ENCODE peak calls at places on chromosomes 7 and 10, in seven cellular contexts. T is fibroblast of the aortic adventitia, V is dorsolateral prefrontal cortex, W is fibroblast of pulmonary artery, X is tibial artery, Z is AG10803, N is thoracic aorta. G is an unnamed sample.

GRCh38 chr7:66082886-66083415 is 7.3 kb downstream of the ASL start:
- DNase-seq in T (no peak), V (no peak), W (no peak), X (no peak), Z (no peak), N (no peak), G (no peak)

GRCh38 chr10:77638766-77639101 is 1.1 kb upstream of the KCNMA1 start:
- DNase-seq in T (no peak), V (no peak), W (no peak), X (no peak), Z (no peak), N (no peak), G (no peak)

GRCh38 chr10:79239275-79239779 is 107.9 kb upstream of the PPIF start:
- DNase-seq in T (peak), V (peak), W (no peak), X (peak), Z (no peak), N (no peak), G (peak)

GRCh38 chr7:55556031-55556430 is 16.3 kb downstream of the VOPP1 start:
- DNase-seq in T (no peak), V (no peak), W (no peak), X (no peak), Z (no peak), N (no peak), G (no peak)

GRCh38 chr10:75817224-75817623 is 385.8 kb downstream of the LRMDA start:
- DNase-seq in T (no peak), V (no peak), W (no peak), X (no peak), Z (no peak), N (no peak), G (no peak)

GRCh38 chr10:45383682-45384320 is 9.8 kb downstream of the ALOX5 start:
- DNase-seq in T (no peak), V (no peak), W (no peak), X (no peak), Z (no peak), N (no peak), G (no peak)

GRCh38 chr7:3399858-3400257 is 98.8 kb downstream of the SDK1 start:
- DNase-seq in T (peak), V (no peak), W (peak), X (no peak), Z (no peak), N (no peak), G (peak)

GRCh38 chr10:125911990-125912389 is 15.6 kb downstream of the FANK1 start:
- DNase-seq in T (no peak), V (no peak), W (no peak), X (no peak), Z (no peak), N (no peak), G (no peak)

GRCh38 chr10:129939416-129940275 is 24.4 kb downstream of the EBF3 start:
- DNase-seq in T (no peak), V (no peak), W (no peak), X (no peak), Z (no peak), N (no peak), G (no peak)

DNA sequence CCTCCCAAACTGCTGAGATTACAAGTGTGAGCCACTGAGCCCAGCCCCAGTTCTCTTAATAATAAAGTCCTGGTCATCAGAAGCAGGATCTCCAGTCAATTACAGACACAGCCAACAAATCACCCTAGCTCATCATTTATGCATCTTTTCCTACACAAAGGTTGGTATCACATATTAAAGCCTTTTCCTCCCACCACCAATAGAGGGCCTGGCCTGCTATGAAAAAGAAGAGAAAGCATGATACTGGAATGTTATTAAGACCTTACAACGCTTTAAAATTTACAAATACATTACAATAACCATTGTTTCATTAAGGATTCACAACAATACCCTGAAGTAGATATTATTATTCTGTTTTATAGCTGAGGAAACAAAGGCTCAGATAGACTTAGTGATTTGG is 25.9 kb downstream of the VAX1 start:
- DNase-seq in T (no peak), V (no peak), W (no peak), X (no peak), Z (no peak), N (no peak), G (no peak)
- TF ChIP-seq CTCF in T (peak), V (peak), W (peak), X (no peak), Z (peak), N (no peak), G (peak)

GRCh38 chr10:61000769-61001730 is 57.1 kb upstream of the RHOBTB1 start:
- DNase-seq in T (no peak), V (peak), W (peak), X (no peak), Z (peak), N (no peak), G (no peak)
- H3K4me3 ChIP-seq in T (peak), V (peak), W (peak), X (peak), Z (peak), N (peak), G (peak)

DNA sequence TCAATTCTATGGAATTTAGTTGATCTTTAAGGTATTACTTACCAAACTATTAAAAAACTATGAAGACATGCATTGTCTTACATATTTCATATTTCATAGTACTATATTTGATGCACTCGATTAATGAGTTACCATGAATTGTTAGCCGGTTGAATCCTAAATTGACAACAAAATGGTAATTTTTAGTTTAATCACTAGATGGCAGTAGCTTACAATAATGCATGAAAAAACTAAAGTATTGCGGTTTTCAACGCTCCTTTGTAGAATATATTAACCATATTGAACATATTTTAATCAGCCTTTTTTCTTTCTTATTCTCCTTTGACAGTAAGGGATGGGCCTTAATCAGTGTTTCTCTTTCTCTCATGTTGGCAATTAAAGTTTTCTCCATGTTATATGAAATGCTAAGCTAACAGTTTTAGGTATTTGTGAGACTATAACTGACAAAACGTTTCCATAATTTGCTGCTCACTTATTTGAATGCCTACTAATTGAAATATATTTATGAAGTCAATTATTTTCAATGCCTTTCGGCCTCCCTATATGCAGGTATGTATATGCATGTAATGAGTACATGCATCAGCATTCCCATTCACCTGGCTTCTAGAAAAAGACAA is 48.5 kb upstream of the ARL4A start:
- DNase-seq in T (peak), V (no peak), W (peak), X (no peak), Z (peak), N (no peak), G (peak)
- TF ChIP-seq CTCF in T (peak), V (peak), W (peak), X (peak), Z (peak), N (peak), G (peak)

GRCh38 chr10:103849880-103850571 is 5.3 kb downstream of the SH3PXD2A start:
- DNase-seq in T (peak), V (no peak), W (peak), X (peak), Z (peak), N (peak), G (peak)
- H3K4me3 ChIP-seq in T (peak), V (no peak), W (peak), X (no peak), Z (peak), N (peak), G (no peak)

GRCh38 chr10:74771054-74771453 is 55.3 kb upstream of the KAT6B start:
- DNase-seq in T (no peak), V (no peak), W (no peak), X (no peak), Z (no peak), N (no peak), G (no peak)
- TF ChIP-seq CTCF in T (no peak), V (no peak), W (no peak), X (no peak), Z (no peak), N (no peak), G (peak)

GRCh38 chr10:1609596-1609995 is 127.7 kb downstream of the ADARB2 start:
- DNase-seq in T (no peak), V (no peak), W (no peak), X (no peak), Z (no peak), N (no peak), G (no peak)

GRCh38 chr10:1607466-1607865 is 129.9 kb downstream of the ADARB2 start:
- DNase-seq in T (no peak), V (no peak), W (no peak), X (no peak), Z (no peak), N (no peak), G (no peak)

GRCh38 chr10:1605999-1606940 is 131.1 kb downstream of the ADARB2 start:
- DNase-seq in T (no peak), V (no peak), W (no peak), X (no peak), Z (no peak), N (no peak), G (no peak)

GRCh38 chr10:1609038-1609411 is 128.3 kb downstream of the ADARB2 start:
- DNase-seq in T (no peak), V (no peak), W (no peak), X (no peak), Z (no peak), N (no peak), G (no peak)

GRCh38 chr10:1608408-1609037 is 128.8 kb downstream of the ADARB2 start:
- DNase-seq in T (no peak), V (no peak), W (no peak), X (no peak), Z (no peak), N (no peak), G (no peak)
- H3K4me3 ChIP-seq in T (no peak), V (peak), W (no peak), X (no peak), Z (no peak), N (no peak), G (no peak)

GRCh38 chr7:129073204-129073603 is 18.3 kb upstream of the TNPO3 start:
- DNase-seq in T (no peak), V (no peak), W (no peak), X (no peak), Z (no peak), N (no peak), G (no peak)
- TF ChIP-seq CTCF in T (no peak), V (no peak), W (no peak), X (no peak), Z (no peak), N (no peak), G (no peak)

GRCh38 chr10:100742067-100742771 is 3.2 kb upstream of the PAX2 start:
- DNase-seq in T (no peak), V (no peak), W (no peak), X (no peak), Z (no peak), N (no peak), G (no peak)
- H3K4me3 ChIP-seq in T (no peak), V (no peak), W (no peak), X (no peak), Z (no peak), N (peak), G (no peak)

GRCh38 chr10:29063806-29064644 is 224.8 kb upstream of the LYZL1 start:
- DNase-seq in T (peak), V (no peak), W (peak), X (no peak), Z (peak), N (no peak), G (peak)
- TF ChIP-seq CTCF in T (peak), V (no peak), W (peak), X (no peak), Z (no peak), N (no peak), G (peak)

G was measured in fibroblast of villous mesenchyme.